ENCODE peak calls at places on chromosome 18, in seven cellular contexts. One of them, this sample, is unnamed. For H3K27me3, the result is how much of the 10 kb centered on the place peaks cover.

GRCh38 chr18:55384551-55385275 is 203.3 kb downstream of the TCF4 start:
- DNase-seq in endothelial cell of umbilical vein: peak
- DNase-seq in cardiac muscle cell: peak
- DNase-seq in tibial artery: no peak
- DNase-seq in GM12878: no peak
- DNase-seq in left ventricle myocardium inferior: no peak
- DNase-seq in A673: peak
- DNase-seq in this sample: no peak

GRCh38 chr18:4870177-4870773 is 326.8 kb downstream of the AKAIN1 start:
- DNase-seq in endothelial cell of umbilical vein: no peak
- DNase-seq in cardiac muscle cell: no peak
- DNase-seq in tibial artery: no peak
- DNase-seq in GM12878: no peak
- DNase-seq in left ventricle myocardium inferior: no peak
- DNase-seq in A673: no peak
- DNase-seq in this sample: no peak

GRCh38 chr18:70334728-70335329 is 46.0 kb downstream of the SOCS6 start:
- DNase-seq in endothelial cell of umbilical vein: no peak
- DNase-seq in cardiac muscle cell: no peak
- DNase-seq in tibial artery: no peak
- DNase-seq in GM12878: no peak
- DNase-seq in left ventricle myocardium inferior: no peak
- DNase-seq in A673: no peak
- DNase-seq in this sample: no peak

GRCh38 chr18:49963217-49963616 is 149.9 kb upstream of the ACAA2 start:
- DNase-seq in endothelial cell of umbilical vein: no peak
- DNase-seq in cardiac muscle cell: no peak
- DNase-seq in tibial artery: no peak
- DNase-seq in GM12878: no peak
- DNase-seq in left ventricle myocardium inferior: no peak
- DNase-seq in A673: no peak
- DNase-seq in this sample: no peak

GRCh38 chr18:57353940-57354461 is 1.6 kb downstream of the ST8SIA3 start:
- DNase-seq in endothelial cell of umbilical vein: peak
- DNase-seq in cardiac muscle cell: peak
- DNase-seq in tibial artery: no peak
- DNase-seq in GM12878: no peak
- DNase-seq in left ventricle myocardium inferior: peak
- DNase-seq in A673: peak
- DNase-seq in this sample: no peak

GRCh38 chr18:35095983-35096676 is 54.9 kb downstream of the MAPRE2 start:
- DNase-seq in endothelial cell of umbilical vein: peak
- DNase-seq in cardiac muscle cell: no peak
- DNase-seq in tibial artery: no peak
- DNase-seq in GM12878: peak
- DNase-seq in left ventricle myocardium inferior: no peak
- DNase-seq in A673: no peak
- DNase-seq in this sample: no peak

GRCh38 chr18:66754335-66754734 is 150.4 kb upstream of the CDH19 start:
- DNase-seq in endothelial cell of umbilical vein: no peak
- DNase-seq in cardiac muscle cell: no peak
- DNase-seq in tibial artery: no peak
- DNase-seq in GM12878: no peak
- DNase-seq in left ventricle myocardium inferior: no peak
- DNase-seq in A673: no peak
- DNase-seq in this sample: no peak

GRCh38 chr18:7616661-7617060 is 49.5 kb downstream of the PTPRM start:
- DNase-seq in endothelial cell of umbilical vein: no peak
- DNase-seq in cardiac muscle cell: peak
- DNase-seq in tibial artery: no peak
- DNase-seq in GM12878: no peak
- DNase-seq in left ventricle myocardium inferior: peak
- DNase-seq in A673: no peak
- DNase-seq in this sample: no peak

GRCh38 chr18:35038881-35039491 is 2.2 kb upstream of the MAPRE2 start:
- DNase-seq in endothelial cell of umbilical vein: peak
- DNase-seq in cardiac muscle cell: no peak
- DNase-seq in tibial artery: no peak
- DNase-seq in GM12878: no peak
- DNase-seq in left ventricle myocardium inferior: no peak
- DNase-seq in A673: no peak
- DNase-seq in this sample: no peak

GRCh38 chr18:36775396-36775795 is 53.4 kb downstream of the TPGS2 start:
- DNase-seq in endothelial cell of umbilical vein: peak
- DNase-seq in cardiac muscle cell: no peak
- DNase-seq in tibial artery: no peak
- DNase-seq in GM12878: no peak
- DNase-seq in left ventricle myocardium inferior: no peak
- DNase-seq in A673: no peak
- DNase-seq in this sample: no peak

GRCh38 chr18:13918898-13919297 is 3.6 kb upstream of the MC2R start:
- DNase-seq in endothelial cell of umbilical vein: no peak
- DNase-seq in cardiac muscle cell: no peak
- DNase-seq in tibial artery: no peak
- DNase-seq in GM12878: no peak
- DNase-seq in left ventricle myocardium inferior: no peak
- DNase-seq in A673: no peak
- DNase-seq in this sample: no peak

GRCh38 chr18:48790226-48790863 is 160.4 kb downstream of the SMAD7 start:
- DNase-seq in endothelial cell of umbilical vein: peak
- DNase-seq in cardiac muscle cell: peak
- DNase-seq in tibial artery: peak
- DNase-seq in GM12878: no peak
- DNase-seq in left ventricle myocardium inferior: peak
- DNase-seq in A673: no peak
- DNase-seq in this sample: peak

GRCh38 chr18:33495278-33495677 is 54.8 kb upstream of the CCDC178 start:
- DNase-seq in endothelial cell of umbilical vein: peak
- DNase-seq in cardiac muscle cell: peak
- DNase-seq in tibial artery: no peak
- DNase-seq in GM12878: peak
- DNase-seq in left ventricle myocardium inferior: no peak
- DNase-seq in A673: peak
- DNase-seq in this sample: no peak

GRCh38 chr18:35982404-35983114 is 10.1 kb downstream of the RMP24 start:
- DNase-seq in endothelial cell of umbilical vein: no peak
- DNase-seq in cardiac muscle cell: peak
- DNase-seq in tibial artery: no peak
- DNase-seq in GM12878: no peak
- DNase-seq in left ventricle myocardium inferior: no peak
- DNase-seq in A673: peak
- DNase-seq in this sample: no peak

GRCh38 chr18:7677001-7677400 is 109.9 kb downstream of the PTPRM start:
- DNase-seq in endothelial cell of umbilical vein: no peak
- DNase-seq in cardiac muscle cell: peak
- DNase-seq in tibial artery: no peak
- DNase-seq in GM12878: no peak
- DNase-seq in left ventricle myocardium inferior: no peak
- DNase-seq in A673: no peak
- DNase-seq in this sample: no peak

GRCh38 chr18:26215247-26215970 is 10.8 kb upstream of the TAF4B start:
- DNase-seq in endothelial cell of umbilical vein: no peak
- DNase-seq in cardiac muscle cell: no peak
- DNase-seq in tibial artery: no peak
- DNase-seq in GM12878: peak
- DNase-seq in left ventricle myocardium inferior: no peak
- DNase-seq in A673: no peak
- DNase-seq in this sample: no peak

GRCh38 chr18:79687806-79688205 is 8.2 kb downstream of the CTDP1 start:
- DNase-seq in endothelial cell of umbilical vein: no peak
- DNase-seq in cardiac muscle cell: peak
- DNase-seq in tibial artery: no peak
- DNase-seq in GM12878: no peak
- DNase-seq in left ventricle myocardium inferior: no peak
- DNase-seq in A673: no peak
- DNase-seq in this sample: no peak

GRCh38 chr18:74152906-74153305 is 4.6 kb downstream of the TIMM21 start:
- DNase-seq in endothelial cell of umbilical vein: no peak
- DNase-seq in cardiac muscle cell: no peak
- DNase-seq in tibial artery: no peak
- DNase-seq in GM12878: no peak
- DNase-seq in left ventricle myocardium inferior: no peak
- DNase-seq in A673: no peak
- DNase-seq in this sample: no peak

GRCh38 chr18:25166113-25166512 is 185.9 kb downstream of the ZNF521 start:
- DNase-seq in endothelial cell of umbilical vein: no peak
- DNase-seq in cardiac muscle cell: no peak
- DNase-seq in tibial artery: no peak
- DNase-seq in GM12878: no peak
- DNase-seq in left ventricle myocardium inferior: no peak
- DNase-seq in A673: no peak
- DNase-seq in this sample: no peak

GRCh38 chr18:71045331-71046065 is 756.7 kb downstream of the SOCS6 start:
- DNase-seq in endothelial cell of umbilical vein: peak
- DNase-seq in cardiac muscle cell: no peak
- DNase-seq in tibial artery: no peak
- DNase-seq in GM12878: no peak
- DNase-seq in left ventricle myocardium inferior: no peak
- DNase-seq in A673: no peak
- DNase-seq in this sample: no peak

GRCh38 chr18:13680612-13681011 is 45.7 kb downstream of the FAM210A start:
- DNase-seq in endothelial cell of umbilical vein: no peak
- DNase-seq in cardiac muscle cell: peak
- DNase-seq in tibial artery: no peak
- DNase-seq in GM12878: no peak
- DNase-seq in left ventricle myocardium inferior: peak
- DNase-seq in A673: no peak
- DNase-seq in this sample: no peak

GRCh38 chr18:21281611-21282010 is 39.6 kb downstream of the GREB1L start:
- DNase-seq in endothelial cell of umbilical vein: no peak
- DNase-seq in cardiac muscle cell: no peak
- DNase-seq in tibial artery: no peak
- DNase-seq in GM12878: no peak
- DNase-seq in left ventricle myocardium inferior: no peak
- DNase-seq in A673: no peak
- DNase-seq in this sample: no peak

GRCh38 chr18:4333043-4333442 is 122.1 kb downstream of the DLGAP1 start:
- DNase-seq in endothelial cell of umbilical vein: no peak
- DNase-seq in cardiac muscle cell: no peak
- DNase-seq in tibial artery: no peak
- DNase-seq in GM12878: no peak
- DNase-seq in left ventricle myocardium inferior: no peak
- DNase-seq in A673: no peak
- DNase-seq in this sample: no peak

GRCh38 chr18:79010802-79011201 is 31.2 kb downstream of the SALL3 start:
- DNase-seq in endothelial cell of umbilical vein: no peak
- DNase-seq in cardiac muscle cell: no peak
- DNase-seq in tibial artery: no peak
- DNase-seq in GM12878: no peak
- DNase-seq in left ventricle myocardium inferior: no peak
- DNase-seq in A673: no peak
- DNase-seq in this sample: no peak

GRCh38 chr18:64713284-64713683 is 564.4 kb upstream of the LINC00305 start:
- DNase-seq in endothelial cell of umbilical vein: no peak
- DNase-seq in cardiac muscle cell: no peak
- DNase-seq in tibial artery: no peak
- DNase-seq in GM12878: peak
- DNase-seq in left ventricle myocardium inferior: no peak
- DNase-seq in A673: no peak
- DNase-seq in this sample: no peak

GRCh38 chr18:51734576-51734975 is 537.1 kb upstream of the MEX3C start:
- DNase-seq in endothelial cell of umbilical vein: no peak
- DNase-seq in cardiac muscle cell: no peak
- DNase-seq in tibial artery: no peak
- DNase-seq in GM12878: no peak
- DNase-seq in left ventricle myocardium inferior: no peak
- DNase-seq in A673: no peak
- DNase-seq in this sample: no peak

DNA sequence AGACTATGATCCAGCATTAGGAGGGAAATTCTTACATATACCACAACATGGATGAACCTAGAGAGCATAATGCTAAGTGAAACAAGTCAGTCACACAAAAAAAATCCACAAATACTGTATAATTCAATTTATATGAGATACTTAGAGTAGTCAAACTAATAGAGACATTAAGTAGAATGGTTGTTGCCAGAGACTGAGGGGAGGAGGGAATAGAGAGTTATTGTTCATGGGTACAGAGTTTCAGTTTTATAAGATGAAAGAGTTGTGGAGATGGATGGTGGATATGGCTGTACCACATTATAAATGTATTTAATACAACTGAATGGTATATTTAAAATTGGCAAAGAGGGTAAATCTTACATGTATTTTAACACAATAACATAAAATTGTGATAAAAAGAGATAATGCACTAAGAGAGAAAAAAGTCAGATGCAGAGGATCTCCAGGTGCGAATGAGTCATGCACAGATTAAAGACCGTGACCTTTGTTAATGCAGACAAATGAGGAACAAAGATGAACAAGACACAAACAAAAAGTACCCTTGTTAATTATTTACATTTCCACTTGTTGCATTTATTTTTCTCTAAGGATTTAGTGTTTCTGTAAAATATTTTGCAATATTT is 541.7 kb upstream of the MEX3C start:
- DNase-seq in endothelial cell of umbilical vein: no peak
- DNase-seq in cardiac muscle cell: no peak
- DNase-seq in tibial artery: no peak
- DNase-seq in GM12878: no peak
- DNase-seq in left ventricle myocardium inferior: no peak
- DNase-seq in A673: no peak
- DNase-seq in this sample: no peak
- H3K27ac ChIP-seq in endothelial cell of umbilical vein: no peak
- H3K27ac ChIP-seq in cardiac muscle cell: no peak
- H3K27ac ChIP-seq in tibial artery: no peak
- H3K27ac ChIP-seq in GM12878: no peak
- H3K27ac ChIP-seq in left ventricle myocardium inferior: no peak
- H3K27ac ChIP-seq in A673: no peak
- H3K27ac ChIP-seq in this sample: no peak

GRCh38 chr18:58866261-58867232 is 1.9 kb downstream of the ZNF532 start:
- DNase-seq in endothelial cell of umbilical vein: peak
- DNase-seq in cardiac muscle cell: no peak
- DNase-seq in tibial artery: no peak
- DNase-seq in GM12878: no peak
- DNase-seq in left ventricle myocardium inferior: no peak
- DNase-seq in A673: no peak
- DNase-seq in this sample: no peak
- H3K27me3 ChIP-seq in endothelial cell of umbilical vein: under half
- H3K27me3 ChIP-seq in cardiac muscle cell: under half
- H3K27me3 ChIP-seq in tibial artery: under half
- H3K27me3 ChIP-seq in GM12878: under half
- H3K27me3 ChIP-seq in left ventricle myocardium inferior: under half
- H3K27me3 ChIP-seq in A673: under half
- H3K27me3 ChIP-seq in this sample: under half

DNA sequence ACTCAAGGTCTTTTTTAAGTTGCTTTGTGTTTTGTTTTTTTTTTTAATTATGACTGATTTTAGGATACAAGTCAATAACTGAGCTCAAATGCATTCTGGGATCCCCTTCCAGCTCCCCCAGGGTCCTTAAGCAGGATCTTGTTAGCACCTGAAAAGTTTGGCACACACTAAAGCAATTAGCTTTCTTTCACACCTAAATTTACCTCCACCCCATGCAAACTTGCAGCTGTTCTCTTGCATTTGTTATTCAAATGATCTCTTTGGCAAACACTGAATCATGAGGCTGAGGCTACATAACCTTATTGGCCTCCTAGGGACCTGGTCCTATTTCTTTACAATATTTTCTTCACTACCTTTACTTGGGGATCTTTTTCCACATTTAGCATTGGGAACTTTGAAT is 2026.0 kb upstream of the CELF4 start:
- DNase-seq in endothelial cell of umbilical vein: no peak
- DNase-seq in cardiac muscle cell: no peak
- DNase-seq in tibial artery: no peak
- DNase-seq in GM12878: no peak
- DNase-seq in left ventricle myocardium inferior: no peak
- DNase-seq in A673: no peak
- DNase-seq in this sample: no peak
- H3K4me3 ChIP-seq in endothelial cell of umbilical vein: no peak
- H3K4me3 ChIP-seq in cardiac muscle cell: no peak
- H3K4me3 ChIP-seq in tibial artery: no peak
- H3K4me3 ChIP-seq in GM12878: no peak
- H3K4me3 ChIP-seq in left ventricle myocardium inferior: no peak
- H3K4me3 ChIP-seq in A673: no peak
- H3K4me3 ChIP-seq in this sample: no peak

GRCh38 chr18:63321291-63321690 is 1.7 kb upstream of the BCL2 start:
- DNase-seq in endothelial cell of umbilical vein: no peak
- DNase-seq in cardiac muscle cell: no peak
- DNase-seq in tibial artery: no peak
- DNase-seq in GM12878: no peak
- DNase-seq in left ventricle myocardium inferior: no peak
- DNase-seq in A673: no peak
- DNase-seq in this sample: no peak
- H3K27ac ChIP-seq in endothelial cell of umbilical vein: no peak
- H3K27ac ChIP-seq in cardiac muscle cell: no peak
- H3K27ac ChIP-seq in tibial artery: peak
- H3K27ac ChIP-seq in GM12878: peak
- H3K27ac ChIP-seq in left ventricle myocardium inferior: peak
- H3K27ac ChIP-seq in A673: peak
- H3K27ac ChIP-seq in this sample: peak